ENCODE peak calls at places on chromosomes 3 and 15, in nine cellular contexts. One of them, this sample, is unnamed.

GRCh38 chr3:95612611-95613010 is 1201.8 kb upstream of the EPHA6 start:
- DNase-seq in NCI-H748 treated with DMSO at 0.1 percent for 48 hours: no peak
- DNase-seq in ecto neural progenitor cell: no peak
- DNase-seq in NCI-H460: no peak
- DNase-seq in psoas muscle: no peak
- DNase-seq in OCI-LY7: no peak
- DNase-seq in NCI-H524 treated with DMSO at 0.1 percent for 48 hours: no peak
- DNase-seq in ACHN: no peak
- DNase-seq in T follicular helper cell: no peak
- DNase-seq in this sample: no peak

GRCh38 chr15:41796457-41796856 is 22.2 kb downstream of the MAPKBP1 start:
- DNase-seq in OCI-LY7: no peak
- DNase-seq in NCI-H460: no peak
- DNase-seq in NCI-H748 treated with DMSO at 0.1 percent for 48 hours: no peak
- DNase-seq in ACHN: no peak
- DNase-seq in psoas muscle: no peak
- DNase-seq in ecto neural progenitor cell: no peak
- DNase-seq in NCI-H524 treated with DMSO at 0.1 percent for 48 hours: no peak
- DNase-seq in T follicular helper cell: no peak
- DNase-seq in this sample: no peak

GRCh38 chr15:40161693-40162401 is 978 bp downstream of the BUB1B start:
- DNase-seq in NCI-H524 treated with DMSO at 0.1 percent for 48 hours: no peak
- DNase-seq in ecto neural progenitor cell: no peak
- DNase-seq in ACHN: no peak
- DNase-seq in T follicular helper cell: no peak
- DNase-seq in NCI-H460: no peak
- DNase-seq in NCI-H748 treated with DMSO at 0.1 percent for 48 hours: no peak
- DNase-seq in psoas muscle: no peak
- DNase-seq in OCI-LY7: peak; percentile 75
- DNase-seq in this sample: no peak

GRCh38 chr3:46314517-46314916 is 39.4 kb upstream of the CCR2 start:
- DNase-seq in NCI-H460: no peak
- DNase-seq in NCI-H748 treated with DMSO at 0.1 percent for 48 hours: no peak
- DNase-seq in T follicular helper cell: no peak
- DNase-seq in ecto neural progenitor cell: no peak
- DNase-seq in psoas muscle: no peak
- DNase-seq in OCI-LY7: no peak
- DNase-seq in NCI-H524 treated with DMSO at 0.1 percent for 48 hours: no peak
- DNase-seq in ACHN: no peak
- DNase-seq in this sample: no peak

GRCh38 chr3:87792532-87793321 is 266.1 kb downstream of the CGGBP1 start:
- DNase-seq in ecto neural progenitor cell: peak; percentile 83
- DNase-seq in NCI-H460: no peak
- DNase-seq in NCI-H748 treated with DMSO at 0.1 percent for 48 hours: no peak
- DNase-seq in NCI-H524 treated with DMSO at 0.1 percent for 48 hours: no peak
- DNase-seq in OCI-LY7: no peak
- DNase-seq in ACHN: no peak
- DNase-seq in psoas muscle: no peak
- DNase-seq in T follicular helper cell: no peak
- DNase-seq in this sample: peak; percentile 5

GRCh38 chr3:14392231-14392630 is 10.2 kb upstream of the SLC6A6 start:
- DNase-seq in NCI-H524 treated with DMSO at 0.1 percent for 48 hours: no peak
- DNase-seq in ecto neural progenitor cell: no peak
- DNase-seq in ACHN: no peak
- DNase-seq in psoas muscle: no peak
- DNase-seq in NCI-H748 treated with DMSO at 0.1 percent for 48 hours: no peak
- DNase-seq in T follicular helper cell: no peak
- DNase-seq in OCI-LY7: no peak
- DNase-seq in NCI-H460: no peak
- DNase-seq in this sample: no peak

GRCh38 chr15:47384316-47384715 is 333.0 kb upstream of the SEMA6D start:
- DNase-seq in T follicular helper cell: no peak
- DNase-seq in NCI-H748 treated with DMSO at 0.1 percent for 48 hours: no peak
- DNase-seq in ACHN: peak; percentile 36
- DNase-seq in ecto neural progenitor cell: peak; percentile 68
- DNase-seq in NCI-H460: peak; percentile 69
- DNase-seq in psoas muscle: peak; percentile 30
- DNase-seq in OCI-LY7: no peak
- DNase-seq in NCI-H524 treated with DMSO at 0.1 percent for 48 hours: peak; percentile 63
- DNase-seq in this sample: no peak

GRCh38 chr3:61181874-61182273 is 69.4 kb downstream of the FHIT start:
- DNase-seq in NCI-H460: peak; percentile 11
- DNase-seq in OCI-LY7: no peak
- DNase-seq in NCI-H524 treated with DMSO at 0.1 percent for 48 hours: no peak
- DNase-seq in psoas muscle: no peak
- DNase-seq in NCI-H748 treated with DMSO at 0.1 percent for 48 hours: no peak
- DNase-seq in ACHN: peak; percentile 90
- DNase-seq in ecto neural progenitor cell: no peak
- DNase-seq in T follicular helper cell: no peak
- DNase-seq in this sample: no peak

GRCh38 chr15:82047493-82048446 is 2.0 kb upstream of the MEX3B start:
- DNase-seq in T follicular helper cell: no peak
- DNase-seq in NCI-H524 treated with DMSO at 0.1 percent for 48 hours: no peak
- DNase-seq in OCI-LY7: no peak
- DNase-seq in NCI-H748 treated with DMSO at 0.1 percent for 48 hours: no peak
- DNase-seq in ACHN: peak; percentile 1
- DNase-seq in ecto neural progenitor cell: peak; percentile 47
- DNase-seq in NCI-H460: no peak
- DNase-seq in psoas muscle: no peak
- DNase-seq in this sample: no peak

GRCh38 chr15:39720721-39721611 is 61.7 kb downstream of the FSIP1 start:
- DNase-seq in OCI-LY7: no peak
- DNase-seq in ecto neural progenitor cell: no peak
- DNase-seq in ACHN: no peak
- DNase-seq in NCI-H748 treated with DMSO at 0.1 percent for 48 hours: no peak
- DNase-seq in NCI-H524 treated with DMSO at 0.1 percent for 48 hours: no peak
- DNase-seq in T follicular helper cell: no peak
- DNase-seq in psoas muscle: no peak
- DNase-seq in NCI-H460: no peak
- DNase-seq in this sample: no peak

GRCh38 chr3:41092791-41093190 is 106.5 kb upstream of the CTNNB1 start:
- DNase-seq in NCI-H460: no peak
- DNase-seq in NCI-H748 treated with DMSO at 0.1 percent for 48 hours: no peak
- DNase-seq in NCI-H524 treated with DMSO at 0.1 percent for 48 hours: no peak
- DNase-seq in T follicular helper cell: no peak
- DNase-seq in OCI-LY7: no peak
- DNase-seq in psoas muscle: no peak
- DNase-seq in ACHN: no peak
- DNase-seq in ecto neural progenitor cell: no peak
- DNase-seq in this sample: no peak

GRCh38 chr3:107988464-107989156 is 102.2 kb downstream of the CD47 start:
- DNase-seq in NCI-H524 treated with DMSO at 0.1 percent for 48 hours: no peak
- DNase-seq in ACHN: peak; percentile 22
- DNase-seq in OCI-LY7: no peak
- DNase-seq in T follicular helper cell: no peak
- DNase-seq in psoas muscle: peak; percentile 53
- DNase-seq in NCI-H460: peak; percentile 13
- DNase-seq in ecto neural progenitor cell: no peak
- DNase-seq in NCI-H748 treated with DMSO at 0.1 percent for 48 hours: no peak
- DNase-seq in this sample: no peak

GRCh38 chr3:127043731-127044510 is 61.0 kb downstream of the PLXNA1 start:
- DNase-seq in OCI-LY7: no peak
- DNase-seq in T follicular helper cell: no peak
- DNase-seq in ecto neural progenitor cell: no peak
- DNase-seq in NCI-H748 treated with DMSO at 0.1 percent for 48 hours: no peak
- DNase-seq in ACHN: peak; percentile 6
- DNase-seq in NCI-H524 treated with DMSO at 0.1 percent for 48 hours: no peak
- DNase-seq in psoas muscle: peak; percentile 6
- DNase-seq in NCI-H460: no peak
- DNase-seq in this sample: peak; percentile 46

GRCh38 chr3:134858516-134859035 is 63.5 kb downstream of the EPHB1 start:
- DNase-seq in ecto neural progenitor cell: no peak
- DNase-seq in T follicular helper cell: no peak
- DNase-seq in NCI-H748 treated with DMSO at 0.1 percent for 48 hours: no peak
- DNase-seq in psoas muscle: no peak
- DNase-seq in OCI-LY7: no peak
- DNase-seq in NCI-H524 treated with DMSO at 0.1 percent for 48 hours: no peak
- DNase-seq in NCI-H460: no peak
- DNase-seq in ACHN: no peak
- DNase-seq in this sample: no peak

GRCh38 chr15:41233367-41233771 is 2.3 kb downstream of the CHP1 start:
- DNase-seq in ecto neural progenitor cell: no peak
- DNase-seq in NCI-H524 treated with DMSO at 0.1 percent for 48 hours: no peak
- DNase-seq in ACHN: peak; percentile 8
- DNase-seq in T follicular helper cell: no peak
- DNase-seq in OCI-LY7: no peak
- DNase-seq in NCI-H748 treated with DMSO at 0.1 percent for 48 hours: no peak
- DNase-seq in psoas muscle: no peak
- DNase-seq in NCI-H460: no peak
- DNase-seq in this sample: no peak

GRCh38 chr3:147392083-147392916 is 14.0 kb downstream of the ZIC4 start:
- DNase-seq in OCI-LY7: no peak
- DNase-seq in ecto neural progenitor cell: peak; percentile 89
- DNase-seq in NCI-H524 treated with DMSO at 0.1 percent for 48 hours: peak; percentile 86
- DNase-seq in ACHN: no peak
- DNase-seq in NCI-H748 treated with DMSO at 0.1 percent for 48 hours: peak; percentile 37
- DNase-seq in psoas muscle: peak; percentile 70
- DNase-seq in NCI-H460: no peak
- DNase-seq in T follicular helper cell: no peak
- DNase-seq in this sample: no peak

GRCh38 chr3:65930650-65931049 is 108.1 kb downstream of the MAGI1 start:
- DNase-seq in NCI-H460: no peak
- DNase-seq in psoas muscle: no peak
- DNase-seq in NCI-H748 treated with DMSO at 0.1 percent for 48 hours: no peak
- DNase-seq in T follicular helper cell: no peak
- DNase-seq in OCI-LY7: no peak
- DNase-seq in ACHN: no peak
- DNase-seq in ecto neural progenitor cell: no peak
- DNase-seq in NCI-H524 treated with DMSO at 0.1 percent for 48 hours: no peak
- DNase-seq in this sample: no peak

GRCh38 chr3:156601497-156601896 is 46.6 kb upstream of the SSR3 start:
- DNase-seq in OCI-LY7: no peak
- DNase-seq in ACHN: no peak
- DNase-seq in psoas muscle: no peak
- DNase-seq in ecto neural progenitor cell: no peak
- DNase-seq in NCI-H460: no peak
- DNase-seq in NCI-H524 treated with DMSO at 0.1 percent for 48 hours: no peak
- DNase-seq in NCI-H748 treated with DMSO at 0.1 percent for 48 hours: no peak
- DNase-seq in T follicular helper cell: no peak
- DNase-seq in this sample: no peak

GRCh38 chr15:43492266-43492665 is 690 bp downstream of the TP53BP1 start:
- DNase-seq in ecto neural progenitor cell: no peak
- DNase-seq in NCI-H748 treated with DMSO at 0.1 percent for 48 hours: peak; percentile 1
- DNase-seq in T follicular helper cell: no peak
- DNase-seq in ACHN: no peak
- DNase-seq in OCI-LY7: peak; percentile 25
- DNase-seq in psoas muscle: no peak
- DNase-seq in NCI-H524 treated with DMSO at 0.1 percent for 48 hours: no peak
- DNase-seq in NCI-H460: no peak
- DNase-seq in this sample: no peak

GRCh38 chr15:62732078-62732477 is 310.5 kb upstream of the TPM1 start:
- DNase-seq in NCI-H460: no peak
- DNase-seq in NCI-H524 treated with DMSO at 0.1 percent for 48 hours: no peak
- DNase-seq in psoas muscle: no peak
- DNase-seq in ecto neural progenitor cell: no peak
- DNase-seq in OCI-LY7: no peak
- DNase-seq in NCI-H748 treated with DMSO at 0.1 percent for 48 hours: no peak
- DNase-seq in ACHN: no peak
- DNase-seq in T follicular helper cell: no peak
- DNase-seq in this sample: no peak

GRCh38 chr3:15578272-15578671 is 23.1 kb downstream of the HACL1 start:
- DNase-seq in ACHN: no peak
- DNase-seq in T follicular helper cell: no peak
- DNase-seq in OCI-LY7: no peak
- DNase-seq in psoas muscle: no peak
- DNase-seq in NCI-H460: no peak
- DNase-seq in ecto neural progenitor cell: no peak
- DNase-seq in NCI-H748 treated with DMSO at 0.1 percent for 48 hours: no peak
- DNase-seq in NCI-H524 treated with DMSO at 0.1 percent for 48 hours: no peak
- DNase-seq in this sample: no peak

GRCh38 chr15:78047631-78048409 is 29.7 kb downstream of the TBC1D2B start:
- DNase-seq in NCI-H460: no peak
- DNase-seq in NCI-H748 treated with DMSO at 0.1 percent for 48 hours: no peak
- DNase-seq in OCI-LY7: no peak
- DNase-seq in ecto neural progenitor cell: no peak
- DNase-seq in NCI-H524 treated with DMSO at 0.1 percent for 48 hours: no peak
- DNase-seq in psoas muscle: no peak
- DNase-seq in ACHN: no peak
- DNase-seq in T follicular helper cell: no peak
- DNase-seq in this sample: no peak

GRCh38 chr3:10280177-10280529 is 12.6 kb downstream of the GHRL start:
- DNase-seq in NCI-H460: no peak
- DNase-seq in NCI-H524 treated with DMSO at 0.1 percent for 48 hours: no peak
- DNase-seq in psoas muscle: no peak
- DNase-seq in ecto neural progenitor cell: no peak
- DNase-seq in T follicular helper cell: no peak
- DNase-seq in NCI-H748 treated with DMSO at 0.1 percent for 48 hours: no peak
- DNase-seq in OCI-LY7: peak; percentile 35
- DNase-seq in ACHN: peak; percentile 10
- DNase-seq in this sample: no peak

GRCh38 chr3:188212308-188212969 is 58.5 kb downstream of the LPP start:
- DNase-seq in NCI-H748 treated with DMSO at 0.1 percent for 48 hours: no peak
- DNase-seq in ecto neural progenitor cell: no peak
- DNase-seq in T follicular helper cell: no peak
- DNase-seq in OCI-LY7: no peak
- DNase-seq in NCI-H524 treated with DMSO at 0.1 percent for 48 hours: no peak
- DNase-seq in ACHN: peak; percentile 96
- DNase-seq in psoas muscle: no peak
- DNase-seq in NCI-H460: no peak
- DNase-seq in this sample: no peak

GRCh38 chr3:50089603-50089945 is 855 bp downstream of the RBM5 start:
- DNase-seq in NCI-H460: no peak
- DNase-seq in ecto neural progenitor cell: no peak
- DNase-seq in psoas muscle: no peak
- DNase-seq in ACHN: peak; percentile 27
- DNase-seq in NCI-H524 treated with DMSO at 0.1 percent for 48 hours: no peak
- DNase-seq in T follicular helper cell: no peak
- DNase-seq in OCI-LY7: no peak
- DNase-seq in NCI-H748 treated with DMSO at 0.1 percent for 48 hours: no peak
- DNase-seq in this sample: no peak

GRCh38 chr15:48794697-48795134 is 16.2 kb downstream of the CEP152 start:
- DNase-seq in NCI-H524 treated with DMSO at 0.1 percent for 48 hours: no peak
- DNase-seq in ecto neural progenitor cell: no peak
- DNase-seq in NCI-H748 treated with DMSO at 0.1 percent for 48 hours: no peak
- DNase-seq in psoas muscle: no peak
- DNase-seq in NCI-H460: no peak
- DNase-seq in OCI-LY7: no peak
- DNase-seq in ACHN: peak; percentile 33
- DNase-seq in T follicular helper cell: no peak
- DNase-seq in this sample: no peak

This sample was measured in naive thymus-derived CD8-positive, alpha-beta T cell.